ENCODE peak calls at places on chromosomes 13 and 19, in four cellular contexts. J is AG09319; U is astrocyte of the spinal cord; H is stimulated activated CD8-positive, alpha-beta memory T cell treated with anti-CD3 and anti-CD28 coated beads, Interleukin-2, amount 100 ng/mL, for 48 hours. X is an unnamed sample.

GRCh38 chr19:18800079-18800478 is 9.0 kb upstream of the COMP start:
- DNase-seq in J (no peak), U (no peak), H (no peak), X (no peak)

GRCh38 chr19:58562126-58563033 is 4.0 kb upstream of the UBE2M start:
- DNase-seq in J (no peak), U (peak; percentile 34), H (no peak), X (no peak)

GRCh38 chr13:79631260-79631659 is 150.3 kb downstream of the NDFIP2 start:
- DNase-seq in J (peak; percentile 69), U (peak; percentile 78), H (no peak), X (no peak)

GRCh38 chr13:87311165-87311564 is 360.0 kb upstream of the SLITRK5 start:
- DNase-seq in J (no peak), U (no peak), H (no peak), X (no peak)

GRCh38 chr19:49896863-49897621 is at the start of gene IL4I1:
- DNase-seq in J (no peak), U (peak; percentile 19), H (peak; percentile 43), X (peak; percentile 54)

GRCh38 chr13:107554355-107554905 is 660.9 kb downstream of the LIG4 start:
- DNase-seq in J (no peak), U (no peak), H (no peak), X (no peak)

GRCh38 chr13:97252735-97253134 is 30.6 kb downstream of the MBNL2 start:
- DNase-seq in J (no peak), U (no peak), H (no peak), X (no peak)

GRCh38 chr13:97388385-97388784 is 45.6 kb upstream of the RAP2A start:
- DNase-seq in J (no peak), U (no peak), H (no peak), X (no peak)

GRCh38 chr13:75968103-75968838 is 332.1 kb downstream of the LMO7 start:
- DNase-seq in J (no peak), U (no peak), H (no peak), X (no peak)

GRCh38 chr19:43625918-43626579 is 6.6 kb upstream of the ZNF428 start:
- DNase-seq in J (no peak), U (no peak), H (no peak), X (peak; percentile 88)

GRCh38 chr13:83077499-83077898 is 804.8 kb downstream of the SLITRK1 start:
- DNase-seq in J (no peak), U (no peak), H (no peak), X (no peak)

GRCh38 chr13:84821261-84821660 is 939.0 kb upstream of the SLITRK1 start:
- DNase-seq in J (no peak), U (no peak), H (no peak), X (no peak)

GRCh38 chr13:61109741-61110140 is 305.9 kb downstream of the PCDH20 start:
- DNase-seq in J (no peak), U (no peak), H (no peak), X (no peak)

GRCh38 chr19:46951236-46951986 is 68.2 kb upstream of the NPAS1 start:
- DNase-seq in J (no peak), U (no peak), H (no peak), X (no peak)

GRCh38 chr13:23956106-23956505 is 58.8 kb upstream of the C1QTNF9B start:
- DNase-seq in J (no peak), U (peak; percentile 54), H (no peak), X (no peak)

GRCh38 chr13:77565635-77566034 is 30.1 kb downstream of the SCEL start:
- DNase-seq in J (no peak), U (peak; percentile 53), H (no peak), X (no peak)

GRCh38 chr13:50928609-50929274 is 19.2 kb downstream of the RNASEH2B start:
- DNase-seq in J (no peak), U (no peak), H (no peak), X (peak; percentile 22)

GRCh38 chr13:37747071-37747612 is 122.4 kb downstream of the TRPC4 start:
- DNase-seq in J (peak; percentile 7), U (peak; percentile 73), H (no peak), X (no peak)

GRCh38 chr19:45577111-45577905 is 7.3 kb downstream of the OPA3 start:
- DNase-seq in J (peak; percentile 32), U (peak; percentile 90), H (no peak), X (no peak)

GRCh38 chr13:105925496-105925895 is 610.0 kb downstream of the EFNB2 start:
- DNase-seq in J (no peak), U (peak; percentile 13), H (no peak), X (no peak)

GRCh38 chr13:61901946-61902541 is 486.4 kb upstream of the PCDH20 start:
- DNase-seq in J (no peak), U (no peak), H (no peak), X (no peak)

GRCh38 chr19:4955274-4955673 is 13.6 kb upstream of the KDM4B start:
- DNase-seq in J (no peak), U (no peak), H (no peak), X (no peak)

GRCh38 chr19:12774588-12775555 is at the start of gene HOOK2:
- DNase-seq in J (no peak), U (no peak), H (no peak), X (no peak)

GRCh38 chr19:36605839-36606478 is 846 bp downstream of the ZNF382 start:
- DNase-seq in J (no peak), U (no peak), H (no peak), X (no peak)

GRCh38 chr13:27005556-27005955 is 166.1 kb downstream of the USP12 start:
- DNase-seq in J (no peak), U (no peak), H (no peak), X (no peak)